ENCODE peak calls at places on chromosomes 4 and X, in five cellular contexts. Y is GM23338, T is MM.1S, P is HCT116, G is GM23248. Z is an unnamed sample.
A peak's percentile ranks its signal among the peaks of the same experiment; 100 is the strongest.

GRCh38 chr4:95183656-95184408 is 364.9 kb downstream of the UNC5C start:
- DNase-seq in Y (no peak), T (no peak), P (no peak), G (no peak), Z (no peak)

GRCh38 chr4:30380404-30380998 is 339.7 kb upstream of the PCDH7 start:
- DNase-seq in Y (peak; percentile 94), T (peak; percentile 80), P (peak; percentile 65), G (peak; percentile 65), Z (peak; percentile 79)

GRCh38 chrX:24231169-24231568 is 81.6 kb downstream of the ZFX start:
- DNase-seq in Y (no peak), T (no peak), P (peak; percentile 7), G (peak; percentile 79), Z (peak; percentile 63)

GRCh38 chrX:55057691-55058249 is 17.1 kb upstream of the PAGE2B start:
- DNase-seq in Y (peak; percentile 44), T (peak; percentile 40), P (peak; percentile 16), G (peak; percentile 48), Z (peak; percentile 61)

GRCh38 chr4:48340276-48340904 is 939 bp upstream of the SLAIN2 start:
- DNase-seq in Y (peak; percentile 66), T (no peak), P (no peak), G (peak; percentile 89), Z (peak; percentile 57)

GRCh38 chrX:74133156-74133796 is 170.7 kb upstream of the ZCCHC13 start:
- DNase-seq in Y (peak; percentile 81), T (peak; percentile 74), P (peak; percentile 10), G (peak; percentile 73), Z (peak; percentile 76)

GRCh38 chrX:9392445-9392844 is 72.4 kb upstream of the TBL1X start:
- DNase-seq in Y (no peak), T (no peak), P (no peak), G (no peak), Z (peak; percentile 65)

GRCh38 chr4:163688856-163689255 is 194.4 kb downstream of the TMA16 start:
- DNase-seq in Y (no peak), T (no peak), P (no peak), G (no peak), Z (no peak)

GRCh38 chrX:8845060-8845459 is 43.9 kb upstream of the FAM9A start:
- DNase-seq in Y (peak; percentile 50), T (no peak), P (no peak), G (peak; percentile 77), Z (peak; percentile 87)

GRCh38 chr4:26410385-26411293 is 79.6 kb downstream of the CCKAR start:
- DNase-seq in Y (peak; percentile 65), T (peak; percentile 49), P (no peak), G (peak; percentile 64), Z (peak; percentile 76)

GRCh38 chr4:40199999-40200880 is 3.4 kb downstream of the RHOH start:
- DNase-seq in Y (no peak), T (peak; percentile 95), P (no peak), G (no peak), Z (no peak)

GRCh38 chrX:142977128-142977914 is 48.4 kb upstream of the SPANXN4 start:
- DNase-seq in Y (no peak), T (peak; percentile 37), P (no peak), G (no peak), Z (no peak)

GRCh38 chr4:140052050-140052449 is 101.9 kb downstream of the MAML3 start:
- DNase-seq in Y (peak; percentile 50), T (peak; percentile 44), P (peak; percentile 22), G (peak; percentile 73), Z (peak; percentile 51)

GRCh38 chr4:140901736-140902336 is 145.7 kb upstream of the TBC1D9 start:
- DNase-seq in Y (no peak), T (no peak), P (no peak), G (no peak), Z (no peak)

GRCh38 chr4:185137233-185137925 is 5.7 kb upstream of the SLC25A4 start:
- DNase-seq in Y (peak; percentile 24), T (no peak), P (no peak), G (no peak), Z (no peak)

GRCh38 chrX:123184199-123184857 is at the start of gene GRIA3:
- DNase-seq in Y (peak; percentile 44), T (no peak), P (no peak), G (peak; percentile 62), Z (no peak)

GRCh38 chr4:107654694-107655093 is 65.3 kb downstream of the PAPSS1 start:
- DNase-seq in Y (no peak), T (no peak), P (no peak), G (no peak), Z (no peak)

GRCh38 chr4:107825072-107825789 is 499 bp downstream of the SGMS2 start:
- DNase-seq in Y (peak; percentile 64), T (no peak), P (no peak), G (peak; percentile 78), Z (peak; percentile 52)

GRCh38 chrX:130413415-130413814 is 11.6 kb downstream of the RBMX2 start:
- DNase-seq in Y (no peak), T (no peak), P (no peak), G (no peak), Z (no peak)

GRCh38 chrX:119155416-119156035 is 27.9 kb upstream of the KIAA1210 start:
- DNase-seq in Y (no peak), T (no peak), P (no peak), G (peak; percentile 83), Z (peak; percentile 95)

GRCh38 chr4:173214661-173215060 is 46.0 kb downstream of the GALNT7 start:
- DNase-seq in Y (no peak), T (no peak), P (no peak), G (no peak), Z (peak; percentile 25)

DNA sequence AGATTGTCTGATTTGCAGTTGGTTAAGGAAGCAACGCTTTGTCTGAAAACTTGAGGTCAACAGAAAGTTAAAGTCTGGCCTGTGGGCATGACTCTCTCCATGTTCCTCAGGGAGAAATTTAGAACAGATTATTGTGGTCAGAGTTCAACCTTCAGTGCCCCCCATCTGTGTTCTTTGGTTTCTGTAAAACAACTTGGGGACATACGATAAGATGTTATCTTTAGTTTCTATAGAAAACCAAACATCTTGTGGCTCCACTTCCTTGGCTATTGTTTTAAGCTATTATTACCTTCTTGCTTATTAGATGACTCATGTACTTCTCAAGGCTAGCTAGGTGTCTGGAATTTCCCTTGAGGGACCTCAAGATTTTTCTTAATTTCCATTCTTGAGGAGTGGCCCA is 507.7 kb downstream of the PDHA2 start:
- DNase-seq in Y (no peak), T (no peak), P (no peak), G (no peak), Z (no peak)
- TF ChIP-seq EZH2phosphoT487 in Y (no peak), T (no peak), P (no peak), G (no peak), Z (no peak)

DNA sequence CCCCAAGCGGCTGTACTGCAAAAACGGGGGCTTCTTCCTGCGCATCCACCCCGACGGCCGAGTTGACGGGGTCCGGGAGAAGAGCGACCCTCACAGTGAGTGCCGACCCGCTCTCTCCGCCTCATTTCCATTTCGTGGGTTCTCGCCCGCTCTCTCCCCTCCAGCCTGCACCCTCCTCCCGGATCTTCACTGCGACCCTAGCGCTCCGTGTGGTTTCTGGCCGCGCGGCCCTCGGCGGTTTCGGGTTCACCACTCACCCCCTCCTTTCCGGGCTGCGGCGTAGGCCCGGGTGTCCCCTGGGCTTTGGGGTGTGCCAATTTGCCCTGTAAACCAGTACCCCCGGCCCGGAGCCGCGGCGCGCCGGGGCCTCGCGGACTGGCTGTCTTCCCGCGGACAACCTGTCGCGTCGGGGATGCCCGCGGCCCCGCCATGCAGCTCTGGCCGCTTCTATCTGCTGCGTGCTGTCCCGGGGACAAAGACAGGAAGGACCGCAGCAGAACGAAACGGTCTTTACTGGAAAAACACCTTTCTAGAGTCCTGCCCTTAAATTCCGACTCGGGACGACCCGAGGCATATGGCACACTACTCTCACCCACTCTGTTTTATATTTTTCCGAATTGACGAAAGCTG is 742 bp downstream of the FGF2 start:
- DNase-seq in Y (peak; percentile 45), T (peak; percentile 87), P (no peak), G (peak; percentile 65), Z (peak; percentile 33)
- H3K27me3 ChIP-seq in Y (no peaks in the 10 kb centered on the region), T (no peaks in the 10 kb centered on the region), P (no peaks in the 10 kb centered on the region), G (no peaks in the 10 kb centered on the region), Z (no peaks in the 10 kb centered on the region)

GRCh38 chr4:54322817-54323417 is 93.8 kb downstream of the PDGFRA start:
- DNase-seq in Y (peak; percentile 94), T (peak; percentile 81), P (peak; percentile 57), G (peak; percentile 79), Z (peak; percentile 88)
- H3K79me2 ChIP-seq in Y (no peaks in the 10 kb centered on the region), T (no peaks in the 10 kb centered on the region), P (no peaks in the 10 kb centered on the region), G (no peaks in the 10 kb centered on the region), Z (no peaks in the 10 kb centered on the region)

DNA sequence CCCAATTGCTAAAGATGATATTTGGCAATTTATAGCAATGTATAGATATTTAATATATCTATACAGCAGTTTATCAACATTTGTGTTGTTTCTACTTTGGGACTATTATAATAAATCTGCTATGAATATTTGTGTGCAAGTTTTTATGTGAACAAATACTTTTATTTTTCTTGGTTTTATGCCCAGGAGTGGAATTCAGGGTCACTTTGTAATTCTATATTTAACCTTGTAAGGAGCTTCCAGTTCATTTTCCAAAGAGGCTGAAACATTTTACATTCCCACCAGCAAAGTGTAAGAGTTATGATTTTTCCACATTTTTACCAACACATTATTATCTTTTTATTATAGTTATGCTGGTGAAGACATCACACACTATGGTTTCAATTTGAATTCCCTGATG is 801.3 kb downstream of the PCDH18 start:
- DNase-seq in Y (no peak), T (no peak), P (no peak), G (no peak), Z (no peak)
- TF ChIP-seq EZH2phosphoT487 in Y (no peak), T (no peak), P (no peak), G (no peak), Z (no peak)

GRCh38 chr4:105155426-105155825 is 8.8 kb downstream of the TET2 start:
- DNase-seq in Y (no peak), T (no peak), P (no peak), G (no peak), Z (no peak)

GRCh38 chr4:105154576-105154975 is 7.9 kb downstream of the TET2 start:
- DNase-seq in Y (peak; percentile 13), T (no peak), P (no peak), G (no peak), Z (no peak)

GRCh38 chr4:105150511-105150910 is 3.8 kb downstream of the TET2 start:
- DNase-seq in Y (no peak), T (no peak), P (no peak), G (no peak), Z (no peak)

GRCh38 chr4:105149771-105150170 is 3.1 kb downstream of the TET2 start:
- DNase-seq in Y (no peak), T (no peak), P (no peak), G (no peak), Z (no peak)

GRCh38 chr4:105153749-105154148 is 7.1 kb downstream of the TET2 start:
- DNase-seq in Y (no peak), T (no peak), P (no peak), G (no peak), Z (no peak)
- H3K27me3 ChIP-seq in Y (peaks cover 63% of the 10 kb centered on the region), T (no peaks in the 10 kb centered on the region), P (no peaks in the 10 kb centered on the region), G (no peaks in the 10 kb centered on the region), Z (no peaks in the 10 kb centered on the region)

DNA sequence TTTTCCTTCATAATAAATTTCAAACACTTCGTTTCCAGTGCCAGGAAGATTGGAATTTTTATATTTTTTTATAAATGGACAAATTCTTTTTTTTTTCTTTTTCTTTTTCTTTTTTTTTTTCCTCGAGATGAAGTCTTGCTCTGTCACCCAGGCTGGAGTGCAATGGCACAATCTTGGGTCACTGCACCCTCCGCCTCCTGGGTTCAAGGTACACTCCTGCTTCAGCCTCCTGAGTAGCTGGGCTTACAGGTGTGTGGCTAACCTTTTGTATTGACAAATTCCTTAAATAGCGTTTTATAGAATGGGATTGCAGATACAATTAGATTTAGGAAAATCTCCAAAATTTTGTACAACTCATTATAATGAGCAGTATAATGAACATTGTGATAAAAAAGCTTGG is 328.9 kb downstream of the ARHGAP24 start:
- DNase-seq in Y (no peak), T (no peak), P (no peak), G (no peak), Z (no peak)
- H3K79me2 ChIP-seq in Y (no peaks in the 10 kb centered on the region), T (no peaks in the 10 kb centered on the region), P (no peaks in the 10 kb centered on the region), G (peaks cover 90% of the 10 kb centered on the region), Z (no peaks in the 10 kb centered on the region)